ENCODE peak calls at places on chromosomes 7 and 10, in four cellular contexts. One of them, this sample, is unnamed.

GRCh38 chr10:29140991-29141390 is 147.9 kb upstream of the LYZL1 start:
- DNase-seq in brain microvascular endothelial cell: peak; percentile 88
- DNase-seq in upper lobe of left lung: no peak
- DNase-seq in keratinocyte: no peak
- DNase-seq in this sample: peak; percentile 87

GRCh38 chr7:18408461-18408860 is 87.1 kb upstream of the HDAC9 start:
- DNase-seq in brain microvascular endothelial cell: peak; percentile 58
- DNase-seq in upper lobe of left lung: no peak
- DNase-seq in keratinocyte: no peak
- DNase-seq in this sample: peak; percentile 72

GRCh38 chr7:39811161-39811614 is 138.9 kb upstream of the CDK13 start:
- DNase-seq in brain microvascular endothelial cell: no peak
- DNase-seq in upper lobe of left lung: no peak
- DNase-seq in keratinocyte: no peak
- DNase-seq in this sample: peak; percentile 57

GRCh38 chr10:117464176-117464575 is 78.4 kb upstream of the EMX2 start:
- DNase-seq in brain microvascular endothelial cell: no peak
- DNase-seq in upper lobe of left lung: no peak
- DNase-seq in keratinocyte: no peak
- DNase-seq in this sample: no peak

GRCh38 chr10:110491346-110491745 is 6.4 kb upstream of the DUSP5 start:
- DNase-seq in brain microvascular endothelial cell: no peak
- DNase-seq in upper lobe of left lung: no peak
- DNase-seq in keratinocyte: no peak
- DNase-seq in this sample: no peak

GRCh38 chr10:69318997-69319727 is 40.9 kb downstream of the HK1 start:
- DNase-seq in brain microvascular endothelial cell: peak; percentile 59
- DNase-seq in upper lobe of left lung: peak; percentile 95
- DNase-seq in keratinocyte: no peak
- DNase-seq in this sample: peak; percentile 72

GRCh38 chr10:46283217-46283944 is 3.4 kb upstream of the ANTXRL start:
- DNase-seq in brain microvascular endothelial cell: no peak
- DNase-seq in upper lobe of left lung: no peak
- DNase-seq in keratinocyte: no peak
- DNase-seq in this sample: no peak

GRCh38 chr10:11881477-11882417 is 58.6 kb downstream of the PROSER2 start:
- DNase-seq in brain microvascular endothelial cell: no peak
- DNase-seq in upper lobe of left lung: no peak
- DNase-seq in keratinocyte: peak; percentile 89
- DNase-seq in this sample: no peak

GRCh38 chr7:19558527-19558926 is 150.3 kb downstream of the POLR1F start:
- DNase-seq in brain microvascular endothelial cell: peak; percentile 76
- DNase-seq in upper lobe of left lung: no peak
- DNase-seq in keratinocyte: no peak
- DNase-seq in this sample: no peak

GRCh38 chr10:84333864-84334451 is 5.6 kb downstream of the CCSER2 start:
- DNase-seq in brain microvascular endothelial cell: peak; percentile 21
- DNase-seq in upper lobe of left lung: no peak
- DNase-seq in keratinocyte: no peak
- DNase-seq in this sample: no peak

GRCh38 chr10:22655312-22655973 is 58.9 kb downstream of the PIP4K2A start:
- DNase-seq in brain microvascular endothelial cell: peak; percentile 64
- DNase-seq in upper lobe of left lung: no peak
- DNase-seq in keratinocyte: no peak
- DNase-seq in this sample: peak; percentile 22

GRCh38 chr7:120724448-120724847 is 133.5 kb downstream of the TSPAN12 start:
- DNase-seq in brain microvascular endothelial cell: no peak
- DNase-seq in upper lobe of left lung: no peak
- DNase-seq in keratinocyte: no peak
- DNase-seq in this sample: no peak

GRCh38 chr7:120731276-120731675 is 126.7 kb downstream of the TSPAN12 start:
- DNase-seq in brain microvascular endothelial cell: no peak
- DNase-seq in upper lobe of left lung: no peak
- DNase-seq in keratinocyte: no peak
- DNase-seq in this sample: no peak

GRCh38 chr7:120729300-120729699 is 128.6 kb downstream of the TSPAN12 start:
- DNase-seq in brain microvascular endothelial cell: peak; percentile 28
- DNase-seq in upper lobe of left lung: no peak
- DNase-seq in keratinocyte: no peak
- DNase-seq in this sample: no peak

GRCh38 chr7:120723465-120724385 is 134.2 kb downstream of the TSPAN12 start:
- DNase-seq in brain microvascular endothelial cell: no peak
- DNase-seq in upper lobe of left lung: no peak
- DNase-seq in keratinocyte: no peak
- DNase-seq in this sample: no peak

GRCh38 chr7:120725376-120726039 is 132.4 kb downstream of the TSPAN12 start:
- DNase-seq in brain microvascular endothelial cell: peak; percentile 18
- DNase-seq in upper lobe of left lung: no peak
- DNase-seq in keratinocyte: no peak
- DNase-seq in this sample: no peak
- H3K4me3 ChIP-seq in brain microvascular endothelial cell: no peak overlapping the region
- H3K4me3 ChIP-seq in upper lobe of left lung: no peak overlapping the region
- H3K4me3 ChIP-seq in keratinocyte: no peak overlapping the region
- H3K4me3 ChIP-seq in this sample: no peak overlapping the region

DNA sequence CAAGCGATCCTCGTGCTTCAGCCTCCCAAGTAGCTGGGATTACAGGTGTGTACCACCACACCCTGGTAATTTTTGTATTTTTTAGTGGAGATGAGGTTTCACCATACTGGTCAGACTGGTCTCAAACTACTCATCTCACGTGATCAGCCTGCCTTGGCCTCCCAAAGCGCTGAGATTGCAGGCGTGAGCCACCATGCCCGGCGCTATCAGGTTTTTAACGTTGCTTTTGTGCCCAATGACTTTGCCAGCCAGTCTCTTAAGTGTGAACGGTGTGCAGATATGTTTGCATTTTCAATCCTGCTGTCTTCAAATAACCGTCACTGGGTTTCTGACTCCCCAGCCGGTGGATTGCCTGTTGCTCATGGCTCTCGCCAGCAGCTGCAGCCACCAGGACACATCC is 201.8 kb upstream of the PPP2R2D start:
- DNase-seq in brain microvascular endothelial cell: no peak
- DNase-seq in upper lobe of left lung: no peak
- DNase-seq in keratinocyte: no peak
- DNase-seq in this sample: no peak
- H3K4me3 ChIP-seq in brain microvascular endothelial cell: no peak overlapping the region
- H3K4me3 ChIP-seq in upper lobe of left lung: no peak overlapping the region
- H3K4me3 ChIP-seq in keratinocyte: no peak overlapping the region
- H3K4me3 ChIP-seq in this sample: no peak overlapping the region

GRCh38 chr10:1009071-1009494 is 16.6 kb downstream of the IDI2 start:
- DNase-seq in brain microvascular endothelial cell: no peak
- DNase-seq in upper lobe of left lung: no peak
- DNase-seq in keratinocyte: no peak
- DNase-seq in this sample: no peak
- H3K4me3 ChIP-seq in brain microvascular endothelial cell: no peak overlapping the region
- H3K4me3 ChIP-seq in upper lobe of left lung: no peak overlapping the region
- H3K4me3 ChIP-seq in keratinocyte: no peak overlapping the region
- H3K4me3 ChIP-seq in this sample: no peak overlapping the region

GRCh38 chr7:135757719-135758411 is 9.3 kb upstream of the FAM180A start:
- DNase-seq in brain microvascular endothelial cell: no peak
- DNase-seq in upper lobe of left lung: no peak
- DNase-seq in keratinocyte: no peak
- DNase-seq in this sample: no peak
- H3K4me3 ChIP-seq in brain microvascular endothelial cell: no peak overlapping the region
- H3K4me3 ChIP-seq in upper lobe of left lung: peak overlapping the region; percentile 21
- H3K4me3 ChIP-seq in keratinocyte: no peak overlapping the region
- H3K4me3 ChIP-seq in this sample: peak overlapping the region; percentile 1

GRCh38 chr10:73094249-73094850 is 2.3 kb downstream of the P4HA1 start:
- DNase-seq in brain microvascular endothelial cell: no peak
- DNase-seq in upper lobe of left lung: no peak
- DNase-seq in keratinocyte: no peak
- DNase-seq in this sample: no peak
- H3K4me3 ChIP-seq in brain microvascular endothelial cell: peak overlapping the region; percentile 97
- H3K4me3 ChIP-seq in upper lobe of left lung: peak overlapping the region; percentile 67
- H3K4me3 ChIP-seq in keratinocyte: peak overlapping the region; percentile 70
- H3K4me3 ChIP-seq in this sample: peak overlapping the region; percentile 65

GRCh38 chr7:128214463-128214862 is 26.6 kb upstream of the LEP start:
- DNase-seq in brain microvascular endothelial cell: no peak
- DNase-seq in upper lobe of left lung: no peak
- DNase-seq in keratinocyte: no peak
- DNase-seq in this sample: no peak

GRCh38 chr7:128209229-128210035 is 31.6 kb upstream of the LEP start:
- DNase-seq in brain microvascular endothelial cell: peak; percentile 64
- DNase-seq in upper lobe of left lung: peak; percentile 57
- DNase-seq in keratinocyte: no peak
- DNase-seq in this sample: peak; percentile 63

GRCh38 chr7:128210590-128211570 is 30.2 kb upstream of the LEP start:
- DNase-seq in brain microvascular endothelial cell: no peak
- DNase-seq in upper lobe of left lung: no peak
- DNase-seq in keratinocyte: no peak
- DNase-seq in this sample: no peak

GRCh38 chr7:128210036-128210347 is 31.1 kb upstream of the LEP start:
- DNase-seq in brain microvascular endothelial cell: no peak
- DNase-seq in upper lobe of left lung: no peak
- DNase-seq in keratinocyte: no peak
- DNase-seq in this sample: no peak

DNA sequence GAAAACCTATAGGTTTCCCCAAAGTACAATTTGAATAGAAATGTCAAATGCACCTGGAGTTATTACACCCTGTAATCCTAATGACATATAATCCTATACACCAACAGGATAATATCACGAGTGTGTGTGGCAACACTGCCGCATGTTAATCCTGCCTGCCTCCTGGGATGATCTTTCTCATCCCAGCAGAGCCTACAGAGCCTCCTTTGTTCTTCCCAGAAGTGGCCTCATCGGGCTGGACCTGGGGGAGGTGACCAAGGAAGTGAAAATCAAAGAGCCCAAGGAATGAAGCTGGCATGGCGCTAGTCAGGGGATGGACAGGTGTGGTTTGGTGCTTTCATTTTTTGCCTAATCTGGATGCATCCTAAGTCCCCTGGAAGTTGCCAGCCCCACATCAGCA is 29.5 kb upstream of the LEP start:
- DNase-seq in brain microvascular endothelial cell: no peak
- DNase-seq in upper lobe of left lung: no peak
- DNase-seq in keratinocyte: no peak
- DNase-seq in this sample: no peak
- H3K4me3 ChIP-seq in brain microvascular endothelial cell: no peak overlapping the region
- H3K4me3 ChIP-seq in upper lobe of left lung: no peak overlapping the region
- H3K4me3 ChIP-seq in keratinocyte: no peak overlapping the region
- H3K4me3 ChIP-seq in this sample: no peak overlapping the region

GRCh38 chr7:48035967-48036478 is 680 bp downstream of the C7orf57 start:
- DNase-seq in brain microvascular endothelial cell: peak; percentile 15
- DNase-seq in upper lobe of left lung: peak; percentile 86
- DNase-seq in keratinocyte: no peak
- DNase-seq in this sample: no peak

GRCh38 chr7:48041665-48041995 is 6.3 kb downstream of the C7orf57 start:
- DNase-seq in brain microvascular endothelial cell: no peak
- DNase-seq in upper lobe of left lung: no peak
- DNase-seq in keratinocyte: peak; percentile 35
- DNase-seq in this sample: peak; percentile 92

GRCh38 chr7:48042216-48042615 is 6.9 kb downstream of the C7orf57 start:
- DNase-seq in brain microvascular endothelial cell: peak; percentile 11
- DNase-seq in upper lobe of left lung: no peak
- DNase-seq in keratinocyte: no peak
- DNase-seq in this sample: peak; percentile 57

GRCh38 chr7:48040944-48041664 is 5.8 kb downstream of the C7orf57 start:
- DNase-seq in brain microvascular endothelial cell: no peak
- DNase-seq in upper lobe of left lung: peak; percentile 50
- DNase-seq in keratinocyte: no peak
- DNase-seq in this sample: peak; percentile 59

DNA sequence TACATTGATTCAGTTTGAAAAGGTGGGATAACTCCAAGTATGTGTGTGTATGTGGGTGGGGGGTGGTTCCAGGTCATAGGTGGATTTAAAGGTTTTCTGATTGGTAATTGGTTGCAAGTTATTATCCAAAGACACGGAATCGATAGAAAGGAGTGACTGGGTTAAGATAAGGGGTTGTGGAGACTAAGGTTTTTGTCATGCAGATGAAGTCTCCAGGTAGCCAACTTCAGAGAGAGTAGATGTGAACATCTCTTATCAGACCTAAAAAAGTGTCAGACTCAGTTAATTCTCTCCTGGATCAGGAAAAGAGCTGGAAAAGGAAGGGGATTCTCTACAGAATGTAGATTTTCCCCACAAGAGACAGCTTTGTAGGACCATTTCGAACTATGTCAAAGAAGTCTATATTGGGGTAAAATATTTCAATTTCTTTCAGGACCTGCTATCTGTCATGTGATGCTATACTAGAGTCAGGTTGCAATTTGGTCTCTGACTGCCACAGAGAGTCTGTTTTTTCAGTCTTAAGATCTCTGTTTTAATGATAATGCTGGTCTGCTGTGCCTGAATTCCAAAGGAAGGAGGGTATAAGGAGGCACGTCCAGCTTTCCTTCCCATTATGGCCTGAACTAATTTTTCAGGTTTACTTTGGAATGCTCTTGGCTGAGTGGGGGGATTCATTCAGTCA is 3.6 kb downstream of the C7orf57 start:
- DNase-seq in brain microvascular endothelial cell: no peak
- DNase-seq in upper lobe of left lung: no peak
- DNase-seq in keratinocyte: no peak
- DNase-seq in this sample: no peak
- H3K4me3 ChIP-seq in brain microvascular endothelial cell: no peak overlapping the region
- H3K4me3 ChIP-seq in upper lobe of left lung: no peak overlapping the region
- H3K4me3 ChIP-seq in keratinocyte: no peak overlapping the region
- H3K4me3 ChIP-seq in this sample: no peak overlapping the region

DNA sequence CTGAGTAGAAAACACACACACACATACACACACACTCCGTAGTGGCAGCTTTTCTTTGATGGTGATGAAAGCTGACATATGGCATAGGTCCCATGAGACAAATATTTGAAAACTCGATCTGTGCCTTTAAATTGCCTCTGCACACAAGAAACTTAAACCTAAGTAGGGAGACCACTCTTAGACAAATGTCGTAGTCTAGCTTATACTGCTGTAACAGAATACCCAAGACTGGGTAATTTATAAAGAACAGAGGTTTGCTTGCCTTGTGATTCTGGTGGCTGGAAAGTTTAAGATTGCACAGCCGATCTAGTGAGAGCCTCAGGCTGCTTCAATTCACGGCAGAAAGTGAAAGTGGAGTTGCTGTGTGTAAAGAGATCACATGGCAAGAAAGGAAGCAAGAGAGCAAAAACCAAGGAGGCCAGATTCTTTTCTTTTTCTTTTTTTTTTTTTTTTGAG is 489.4 kb upstream of the SORCS1 start:
- DNase-seq in brain microvascular endothelial cell: peak; percentile 0
- DNase-seq in upper lobe of left lung: no peak
- DNase-seq in keratinocyte: no peak
- DNase-seq in this sample: peak; percentile 48
- H3K4me3 ChIP-seq in brain microvascular endothelial cell: peak overlapping the region; percentile 30
- H3K4me3 ChIP-seq in upper lobe of left lung: peak overlapping the region; percentile 31
- H3K4me3 ChIP-seq in keratinocyte: no peak overlapping the region
- H3K4me3 ChIP-seq in this sample: peak overlapping the region; percentile 37

GRCh38 chr7:24981544-24981951 is 1.6 kb upstream of the OSBPL3 start:
- DNase-seq in brain microvascular endothelial cell: peak; percentile 46
- DNase-seq in upper lobe of left lung: peak; percentile 90
- DNase-seq in keratinocyte: no peak
- DNase-seq in this sample: peak; percentile 50
- H3K4me3 ChIP-seq in brain microvascular endothelial cell: peak overlapping the region; percentile 78
- H3K4me3 ChIP-seq in upper lobe of left lung: peak overlapping the region; percentile 59
- H3K4me3 ChIP-seq in keratinocyte: peak overlapping the region; percentile 91
- H3K4me3 ChIP-seq in this sample: peak overlapping the region; percentile 82

This sample was measured in SJSA1.